ENCODE peak calls at places on chromosomes 2 and 18, in five cellular contexts. One of them, this sample, is unnamed.

GRCh38 chr2:71452565-71452964 is 796 bp upstream of the DYSF start:
- DNase-seq in activated CD8-positive, alpha-beta memory T cell treated with anti-CD3 and anti-CD28 coated beads for 4 hours: no peak
- DNase-seq in NCI-H1105: no peak
- DNase-seq in fibroblast of lung: peak; percentile 36
- DNase-seq in pons: no peak
- DNase-seq in this sample: peak; percentile 91

GRCh38 chr2:222468338-222468737 is 44.0 kb downstream of the SGPP2 start:
- DNase-seq in activated CD8-positive, alpha-beta memory T cell treated with anti-CD3 and anti-CD28 coated beads for 4 hours: no peak
- DNase-seq in NCI-H1105: no peak
- DNase-seq in fibroblast of lung: peak; percentile 6
- DNase-seq in pons: peak; percentile 47
- DNase-seq in this sample: no peak

GRCh38 chr2:233690444-233690843 is 2.2 kb upstream of the UGT1A6 start:
- DNase-seq in activated CD8-positive, alpha-beta memory T cell treated with anti-CD3 and anti-CD28 coated beads for 4 hours: no peak
- DNase-seq in NCI-H1105: no peak
- DNase-seq in fibroblast of lung: peak; percentile 30
- DNase-seq in pons: no peak
- DNase-seq in this sample: peak; percentile 97

GRCh38 chr2:113876503-113877387 is 13.1 kb upstream of the ACTR3 start:
- DNase-seq in activated CD8-positive, alpha-beta memory T cell treated with anti-CD3 and anti-CD28 coated beads for 4 hours: no peak
- DNase-seq in NCI-H1105: peak; percentile 88
- DNase-seq in fibroblast of lung: peak; percentile 71
- DNase-seq in pons: no peak
- DNase-seq in this sample: peak; percentile 99

GRCh38 chr2:41906325-41906700 is 141.5 kb upstream of the PKDCC start:
- DNase-seq in activated CD8-positive, alpha-beta memory T cell treated with anti-CD3 and anti-CD28 coated beads for 4 hours: no peak
- DNase-seq in NCI-H1105: no peak
- DNase-seq in fibroblast of lung: no peak
- DNase-seq in pons: no peak
- DNase-seq in this sample: no peak

GRCh38 chr2:182625814-182626213 is 90.2 kb upstream of the DNAJC10 start:
- DNase-seq in activated CD8-positive, alpha-beta memory T cell treated with anti-CD3 and anti-CD28 coated beads for 4 hours: no peak
- DNase-seq in NCI-H1105: peak; percentile 37
- DNase-seq in fibroblast of lung: no peak
- DNase-seq in pons: no peak
- DNase-seq in this sample: no peak

GRCh38 chr2:1620081-1620480 is 124.2 kb downstream of the PXDN start:
- DNase-seq in activated CD8-positive, alpha-beta memory T cell treated with anti-CD3 and anti-CD28 coated beads for 4 hours: no peak
- DNase-seq in NCI-H1105: no peak
- DNase-seq in fibroblast of lung: no peak
- DNase-seq in pons: no peak
- DNase-seq in this sample: no peak

GRCh38 chr2:221447310-221447709 is 124.8 kb downstream of the EPHA4 start:
- DNase-seq in activated CD8-positive, alpha-beta memory T cell treated with anti-CD3 and anti-CD28 coated beads for 4 hours: no peak
- DNase-seq in NCI-H1105: no peak
- DNase-seq in fibroblast of lung: peak; percentile 46
- DNase-seq in pons: no peak
- DNase-seq in this sample: peak; percentile 19

GRCh38 chr2:152664725-152665124 is 52.5 kb downstream of the PRPF40A start:
- DNase-seq in activated CD8-positive, alpha-beta memory T cell treated with anti-CD3 and anti-CD28 coated beads for 4 hours: no peak
- DNase-seq in NCI-H1105: no peak
- DNase-seq in fibroblast of lung: no peak
- DNase-seq in pons: no peak
- DNase-seq in this sample: no peak

GRCh38 chr2:10432315-10433181 is 15.6 kb downstream of the ODC1 start:
- DNase-seq in activated CD8-positive, alpha-beta memory T cell treated with anti-CD3 and anti-CD28 coated beads for 4 hours: no peak
- DNase-seq in NCI-H1105: no peak
- DNase-seq in fibroblast of lung: no peak
- DNase-seq in pons: no peak
- DNase-seq in this sample: no peak

GRCh38 chr2:216465580-216466197 is 33.0 kb upstream of the RPL37A start:
- DNase-seq in activated CD8-positive, alpha-beta memory T cell treated with anti-CD3 and anti-CD28 coated beads for 4 hours: no peak
- DNase-seq in NCI-H1105: no peak
- DNase-seq in fibroblast of lung: no peak
- DNase-seq in pons: no peak
- DNase-seq in this sample: no peak

GRCh38 chr18:13431886-13432285 is 213.3 kb downstream of the LDLRAD4 start:
- DNase-seq in activated CD8-positive, alpha-beta memory T cell treated with anti-CD3 and anti-CD28 coated beads for 4 hours: no peak
- DNase-seq in NCI-H1105: no peak
- DNase-seq in fibroblast of lung: no peak
- DNase-seq in pons: no peak
- DNase-seq in this sample: no peak

GRCh38 chr2:55019547-55020258 is 30.5 kb downstream of the RTN4 start:
- DNase-seq in activated CD8-positive, alpha-beta memory T cell treated with anti-CD3 and anti-CD28 coated beads for 4 hours: no peak
- DNase-seq in NCI-H1105: no peak
- DNase-seq in fibroblast of lung: no peak
- DNase-seq in pons: peak; percentile 78
- DNase-seq in this sample: peak; percentile 66

GRCh38 chr2:145123606-145124005 is 603.7 kb upstream of the ZEB2 start:
- DNase-seq in activated CD8-positive, alpha-beta memory T cell treated with anti-CD3 and anti-CD28 coated beads for 4 hours: no peak
- DNase-seq in NCI-H1105: no peak
- DNase-seq in fibroblast of lung: no peak
- DNase-seq in pons: no peak
- DNase-seq in this sample: no peak

GRCh38 chr2:65366595-65367125 is 65.7 kb downstream of the SPRED2 start:
- DNase-seq in activated CD8-positive, alpha-beta memory T cell treated with anti-CD3 and anti-CD28 coated beads for 4 hours: no peak
- DNase-seq in NCI-H1105: no peak
- DNase-seq in fibroblast of lung: peak; percentile 97
- DNase-seq in pons: no peak
- DNase-seq in this sample: peak; percentile 99

GRCh38 chr2:107717666-107718065 is 109.0 kb upstream of the RGPD4 start:
- DNase-seq in activated CD8-positive, alpha-beta memory T cell treated with anti-CD3 and anti-CD28 coated beads for 4 hours: no peak
- DNase-seq in NCI-H1105: peak; percentile 79
- DNase-seq in fibroblast of lung: no peak
- DNase-seq in pons: no peak
- DNase-seq in this sample: no peak

GRCh38 chr2:212994976-212995375 is 156.4 kb downstream of the IKZF2 start:
- DNase-seq in activated CD8-positive, alpha-beta memory T cell treated with anti-CD3 and anti-CD28 coated beads for 4 hours: no peak
- DNase-seq in NCI-H1105: no peak
- DNase-seq in fibroblast of lung: no peak
- DNase-seq in pons: no peak
- DNase-seq in this sample: peak; percentile 46

GRCh38 chr2:229245013-229245412 is 26.1 kb downstream of the PID1 start:
- DNase-seq in activated CD8-positive, alpha-beta memory T cell treated with anti-CD3 and anti-CD28 coated beads for 4 hours: no peak
- DNase-seq in NCI-H1105: no peak
- DNase-seq in fibroblast of lung: no peak
- DNase-seq in pons: no peak
- DNase-seq in this sample: no peak

GRCh38 chr2:107001964-107002696 is 116.2 kb upstream of the ST6GAL2 start:
- DNase-seq in activated CD8-positive, alpha-beta memory T cell treated with anti-CD3 and anti-CD28 coated beads for 4 hours: no peak
- DNase-seq in NCI-H1105: no peak
- DNase-seq in fibroblast of lung: peak; percentile 83
- DNase-seq in pons: no peak
- DNase-seq in this sample: peak; percentile 95